ENCODE peak calls at places on chromosomes 6 and 20, in six cellular contexts. C is neural progenitor cell, E is right cardiac atrium, G is left lung, W is cardiac muscle cell, J is testis. O is an unnamed sample. For H3K9me3, the result is how much of the 10 kb centered on the place peaks cover.

GRCh38 chr6:145842693-145843546 is 28.3 kb upstream of the FBXO30 start:
- DNase-seq in W (peak), J (no peak), C (no peak), G (no peak), E (no peak), O (peak)

GRCh38 chr6:45477785-45478184 is 100.1 kb upstream of the SUPT3H start:
- DNase-seq in J (no peak), C (no peak), W (no peak), E (no peak), G (no peak), O (no peak)

GRCh38 chr6:22025468-22026159 is 271.2 kb downstream of the PRL start:
- DNase-seq in E (peak), J (peak), G (peak), W (peak), C (peak), O (peak)

GRCh38 chr6:19731286-19731685 is 105.9 kb upstream of the ID4 start:
- DNase-seq in C (no peak), E (no peak), J (no peak), G (no peak), W (peak), O (no peak)

GRCh38 chr6:22722913-22723312 is 153.5 kb downstream of the HDGFL1 start:
- DNase-seq in J (no peak), C (no peak), W (no peak), E (no peak), G (no peak), O (no peak)

GRCh38 chr20:24871429-24872213 is 77.4 kb upstream of the CST7 start:
- DNase-seq in E (no peak), C (no peak), J (peak), G (no peak), W (peak), O (no peak)

GRCh38 chr6:164010446-164011071 is 596.0 kb downstream of the QKI start:
- DNase-seq in E (peak), G (no peak), W (peak), C (peak), J (peak), O (no peak)

GRCh38 chr6:659716-660581 is 3.0 kb upstream of the HUS1B start:
- DNase-seq in W (peak), J (peak), G (no peak), C (peak), E (no peak), O (no peak)

GRCh38 chr6:148497256-148497655 is 154.6 kb downstream of the SASH1 start:
- DNase-seq in C (no peak), J (no peak), E (no peak), W (peak), G (no peak), O (no peak)

GRCh38 chr6:21496749-21497148 is 96.8 kb upstream of the SOX4 start:
- DNase-seq in E (no peak), C (no peak), W (no peak), G (no peak), J (no peak), O (peak)

GRCh38 chr6:163726037-163726695 is 311.6 kb downstream of the QKI start:
- DNase-seq in G (no peak), C (no peak), J (no peak), W (no peak), E (no peak), O (no peak)

GRCh38 chr20:22611636-22612035 is 27.3 kb upstream of the FOXA2 start:
- DNase-seq in C (no peak), J (no peak), W (no peak), G (no peak), E (no peak), O (no peak)

GRCh38 chr6:26300043-26300331 is 65.0 kb upstream of the BTN3A2 start:
- DNase-seq in G (no peak), E (no peak), W (no peak), J (no peak), C (no peak), O (no peak)
- H3K9me3 ChIP-seq in G (under half), E (under half), W (under half), J (under half), C (under half), O (under half)

GRCh38 chr20:41367393-41367695 is 726 bp upstream of the EMILIN3 start:
- DNase-seq in C (peak), E (no peak), G (no peak), W (no peak), J (no peak), O (no peak)

GRCh38 chr20:41365785-41366545 is 653 bp downstream of the EMILIN3 start:
- DNase-seq in C (peak), J (no peak), G (no peak), W (peak), E (no peak), O (peak)

GRCh38 chr20:41364967-41365765 is 1.5 kb downstream of the EMILIN3 start:
- DNase-seq in G (no peak), C (no peak), J (no peak), W (no peak), E (no peak), O (no peak)

GRCh38 chr20:41367956-41368355 is 1.3 kb upstream of the EMILIN3 start:
- DNase-seq in J (no peak), E (no peak), C (no peak), W (no peak), G (no peak), O (no peak)

DNA sequence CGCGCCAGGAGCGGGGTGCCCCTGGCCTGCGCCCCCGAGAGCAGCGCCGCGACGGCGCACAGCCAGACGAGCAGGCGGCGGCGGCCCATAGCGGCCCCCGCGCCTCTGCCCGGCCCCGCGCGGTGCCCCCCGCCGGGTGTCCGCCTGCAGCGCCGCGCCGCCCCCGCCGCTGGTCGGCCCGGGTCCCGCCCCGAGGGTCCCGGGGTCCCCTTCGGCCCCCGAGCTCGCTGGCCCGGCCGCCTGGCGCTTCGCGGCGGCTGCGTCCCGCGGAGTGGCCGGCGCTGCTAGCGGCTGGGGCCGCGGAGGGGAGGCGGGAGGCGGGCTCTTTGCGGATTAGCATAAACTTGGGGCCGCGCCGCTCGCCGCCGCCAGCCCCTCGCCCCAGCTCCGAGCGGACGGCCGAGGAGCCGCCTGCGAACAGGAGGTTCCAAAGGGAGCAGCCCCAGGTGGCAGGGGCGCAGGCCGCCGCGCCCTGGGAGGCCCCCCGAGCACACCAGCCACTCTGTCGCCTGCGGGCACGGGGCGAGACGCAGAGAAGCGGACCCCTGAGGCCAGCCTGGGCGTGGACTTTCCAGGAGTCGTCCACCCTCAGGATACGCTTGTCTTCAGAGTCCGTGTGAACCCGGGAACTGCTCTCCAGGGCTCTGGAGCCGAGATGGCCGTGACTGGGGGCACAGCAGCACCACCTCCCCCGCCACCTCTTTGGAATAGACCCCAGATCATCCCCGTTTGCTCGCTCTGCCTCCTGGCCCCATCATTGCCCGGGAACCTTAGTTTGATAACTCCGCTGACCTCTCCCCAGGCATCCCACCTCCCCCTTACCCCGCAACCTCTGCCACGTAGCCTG is at the start of gene EMILIN3:
- DNase-seq in J (no peak), E (peak), C (peak), W (no peak), G (no peak), O (peak)
- H3K9me3 ChIP-seq in J (under half), E (under half), C (under half), W (under half), G (under half), O (under half)

DNA sequence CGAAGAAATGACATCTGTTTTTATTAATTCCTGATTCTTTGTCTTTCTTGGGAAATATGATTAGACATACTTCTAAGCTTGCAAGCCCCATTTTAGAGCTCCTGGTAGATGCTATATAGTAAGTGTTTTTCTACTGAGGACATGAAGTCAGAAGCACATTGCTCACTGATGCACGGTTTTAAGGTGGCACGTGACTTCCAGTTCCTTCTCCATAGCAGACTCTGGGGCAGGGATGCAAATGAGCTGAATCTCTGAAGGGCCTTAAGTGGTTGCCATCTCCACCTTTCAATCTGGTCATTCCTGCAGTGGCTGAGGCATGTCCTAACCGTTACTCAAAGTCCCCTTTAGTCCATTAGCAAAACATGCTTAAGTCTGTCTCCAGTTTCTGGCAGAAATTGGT is 421.2 kb upstream of the HTR1E start:
- DNase-seq in E (no peak), J (no peak), W (no peak), C (no peak), G (no peak), O (no peak)
- H3K9me3 ChIP-seq in E (under half), J (under half), W (under half), C (under half), G (under half), O (under half)

DNA sequence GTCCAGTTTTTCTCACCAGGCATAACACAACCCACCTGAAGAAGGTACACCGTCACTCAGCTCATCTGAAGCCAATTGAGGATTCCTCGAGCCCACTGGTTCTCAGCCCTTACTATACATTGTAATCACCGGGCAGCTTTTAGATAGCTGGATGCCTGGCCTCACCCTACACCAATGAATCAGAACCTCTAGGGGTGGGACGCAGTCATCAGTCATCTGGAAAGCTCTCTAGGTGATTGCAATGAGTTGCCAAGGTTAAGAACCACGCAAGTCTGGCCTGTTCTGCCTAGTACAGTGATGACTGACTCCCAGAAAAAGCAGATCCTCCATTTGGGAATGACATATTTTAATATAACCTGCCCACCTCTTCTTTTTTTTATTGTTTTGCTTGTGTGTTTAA is 41.1 kb downstream of the MC3R start:
- DNase-seq in J (no peak), G (no peak), C (no peak), W (no peak), E (no peak), O (no peak)
- H3K9me3 ChIP-seq in J (under half), G (under half), C (under half), W (under half), E (under half), O (under half)

GRCh38 chr6:155347800-155348199 is 33.5 kb upstream of the TFB1M start:
- DNase-seq in C (no peak), G (no peak), W (no peak), J (no peak), E (no peak), O (no peak)
- H3K9me3 ChIP-seq in C (under half), G (under half), W (under half), J (under half), E (under half), O (under half)